ENCODE peak calls at places on chromosomes 12 and 14, in seven cellular contexts. H is trophoblast cell, K is GM12864, U is T-helper 9 cell, G is NCI-H460, Q is endothelial cell, O is ELF-1. L is an unnamed sample.

GRCh38 chr12:124692443-124692842 is 125.0 kb upstream of the NCOR2 start:
- DNase-seq in H (no peak), K (no peak), U (no peak), G (no peak), Q (no peak), O (no peak), L (no peak)

GRCh38 chr12:52794479-52795331 is 1.2 kb downstream of the KRT3 start:
- DNase-seq in H (no peak), K (no peak), U (no peak), G (no peak), Q (no peak), O (no peak), L (no peak)

GRCh38 chr12:117034249-117034648 is 65.0 kb downstream of the TESC start:
- DNase-seq in H (no peak), K (no peak), U (no peak), G (no peak), Q (no peak), O (no peak), L (peak; percentile 15)

GRCh38 chr12:84772281-84772680 is 140.3 kb downstream of the SLC6A15 start:
- DNase-seq in H (no peak), K (no peak), U (no peak), G (no peak), Q (no peak), O (no peak), L (no peak)

GRCh38 chr14:58463147-58463546 is 35.6 kb downstream of the KIAA0586 start:
- DNase-seq in H (no peak), K (no peak), U (no peak), G (no peak), Q (no peak), O (no peak), L (no peak)

GRCh38 chr14:37060496-37061260 is 111.7 kb downstream of the SLC25A21 start:
- DNase-seq in H (no peak), K (no peak), U (no peak), G (no peak), Q (no peak), O (no peak), L (no peak)

GRCh38 chr14:62957562-62957961 is 87.7 kb downstream of the KCNH5 start:
- DNase-seq in H (no peak), K (no peak), U (no peak), G (no peak), Q (no peak), O (no peak), L (no peak)

GRCh38 chr12:74849801-74850200 is 312.2 kb downstream of the ATXN7L3B start:
- DNase-seq in H (no peak), K (no peak), U (no peak), G (no peak), Q (no peak), O (no peak), L (no peak)

GRCh38 chr12:61546296-61546695 is 713.9 kb upstream of the USP15 start:
- DNase-seq in H (no peak), K (no peak), U (no peak), G (no peak), Q (no peak), O (peak; percentile 12), L (no peak)

GRCh38 chr12:112031472-112031871 is 18.2 kb downstream of the ERP29 start:
- DNase-seq in H (no peak), K (no peak), U (no peak), G (no peak), Q (no peak), O (no peak), L (peak; percentile 26)

GRCh38 chr12:25827141-25827540 is 131.3 kb upstream of the RASSF8 start:
- DNase-seq in H (peak; percentile 57), K (no peak), U (no peak), G (no peak), Q (no peak), O (no peak), L (no peak)